ENCODE peak calls at places on chromosome 22, in nine cellular contexts. C is myocyte; V is AG09309; D is stimulated activated CD4-positive, alpha-beta T cell treated with anti-CD3 and anti-CD28 coated beads, Interleukin-1b, Interleukin-23, amount 100 ng/mL, for 4 hours; U is type B pancreatic cell; W is HEK293T; A is iris pigment epithelial cell; J is effector memory CD8-positive, alpha-beta T cell; T is NCI-H2081. Q is an unnamed sample.

GRCh38 chr22:50270302-50271010 is at the start of gene MAPK11:
- DNase-seq in C (peak; percentile 74), V (no peak), D (peak; percentile 73), U (no peak), W (peak; percentile 37), A (peak; percentile 71), J (peak; percentile 73), T (peak; percentile 43), Q (peak; percentile 73)

GRCh38 chr22:30867746-30868662 is 100.6 kb downstream of the MORC2 start:
- DNase-seq in C (no peak), V (no peak), D (no peak), U (peak; percentile 63), W (no peak), A (no peak), J (no peak), T (no peak), Q (no peak)

GRCh38 chr22:39234867-39235687 is 9.7 kb downstream of the PDGFB start:
- DNase-seq in C (no peak), V (no peak), D (no peak), U (no peak), W (no peak), A (no peak), J (no peak), T (peak; percentile 25), Q (peak; percentile 79)

GRCh38 chr22:39818050-39818449 is 75.5 kb downstream of the ENTHD1 start:
- DNase-seq in C (no peak), V (no peak), D (no peak), U (no peak), W (no peak), A (peak; percentile 47), J (no peak), T (no peak), Q (no peak)

GRCh38 chr22:46537946-46538815 is 761 bp upstream of the CELSR1 start:
- DNase-seq in C (no peak), V (no peak), D (no peak), U (no peak), W (no peak), A (peak; percentile 37), J (no peak), T (no peak), Q (no peak)

GRCh38 chr22:25368271-25368670 is 148.8 kb downstream of the CRYBB2 start:
- DNase-seq in C (peak; percentile 66), V (no peak), D (no peak), U (no peak), W (no peak), A (peak; percentile 78), J (no peak), T (no peak), Q (no peak)

GRCh38 chr22:28188480-28188879 is 269.4 kb upstream of the PITPNB start:
- DNase-seq in C (no peak), V (no peak), D (no peak), U (no peak), W (no peak), A (no peak), J (no peak), T (no peak), Q (no peak)

GRCh38 chr22:39688186-39688768 is 117.7 kb downstream of the CACNA1I start:
- DNase-seq in C (no peak), V (no peak), D (no peak), U (no peak), W (no peak), A (no peak), J (no peak), T (no peak), Q (no peak)

GRCh38 chr22:31800065-31800464 is 46.2 kb downstream of the DEPDC5 start:
- DNase-seq in C (peak; percentile 13), V (no peak), D (no peak), U (no peak), W (no peak), A (peak; percentile 84), J (no peak), T (no peak), Q (no peak)

GRCh38 chr22:32544953-32545558 is 70.4 kb downstream of the FBXO7 start:
- DNase-seq in C (no peak), V (no peak), D (no peak), U (no peak), W (no peak), A (no peak), J (no peak), T (no peak), Q (no peak)

GRCh38 chr22:48702573-48703264 is 1125.0 kb downstream of the BRD1 start:
- DNase-seq in C (no peak), V (no peak), D (no peak), U (no peak), W (no peak), A (no peak), J (no peak), T (no peak), Q (no peak)

GRCh38 chr22:30208631-30209603 is 37.6 kb downstream of the LIF start:
- DNase-seq in C (peak; percentile 65), V (no peak), D (no peak), U (no peak), W (no peak), A (peak; percentile 87), J (no peak), T (no peak), Q (peak; percentile 87)

GRCh38 chr22:50702261-50702671 is 29.6 kb downstream of the SHANK3 start:
- DNase-seq in C (no peak), V (no peak), D (no peak), U (no peak), W (no peak), A (no peak), J (no peak), T (no peak), Q (no peak)

GRCh38 chr22:19524170-19525115 is at the start of gene CLDN5:
- DNase-seq in C (no peak), V (no peak), D (peak; percentile 17), U (peak; percentile 69), W (peak; percentile 6), A (peak; percentile 46), J (no peak), T (no peak), Q (no peak)

GRCh38 chr22:25843660-25844275 is 101.8 kb downstream of the MYO18B start:
- DNase-seq in C (no peak), V (no peak), D (no peak), U (no peak), W (no peak), A (no peak), J (no peak), T (peak; percentile 14), Q (no peak)

GRCh38 chr22:27726726-27727449 is 74.7 kb downstream of the MN1 start:
- DNase-seq in C (peak; percentile 25), V (peak; percentile 21), D (no peak), U (no peak), W (peak; percentile 46), A (peak; percentile 51), J (no peak), T (no peak), Q (peak; percentile 91)

GRCh38 chr22:46895753-46896152 is 133.3 kb downstream of the TBC1D22A start:
- DNase-seq in C (no peak), V (no peak), D (no peak), U (no peak), W (no peak), A (no peak), J (no peak), T (no peak), Q (no peak)

GRCh38 chr22:50250249-50250554 is 863 bp downstream of the HDAC10 start:
- DNase-seq in C (no peak), V (no peak), D (no peak), U (no peak), W (no peak), A (no peak), J (no peak), T (no peak), Q (no peak)

GRCh38 chr22:19615001-19615461 is 90.8 kb upstream of the CLDN5 start:
- DNase-seq in C (no peak), V (no peak), D (no peak), U (no peak), W (no peak), A (no peak), J (no peak), T (no peak), Q (no peak)

Q was measured in right atrium auricular region.